ENCODE peak calls at places on chromosome 12, in six cellular contexts. One of them, this sample, is unnamed.
A peak's percentile ranks its signal among the peaks of the same experiment; 100 is the strongest.

GRCh38 chr12:100795193-100796179 is 910 bp downstream of the ANO4 start:
- DNase-seq in GM20000: no peak
- DNase-seq in fibroblast of mammary gland: no peak
- DNase-seq in omental fat pad: no peak
- DNase-seq in SK-N-SH: no peak
- DNase-seq in fibroblast of pulmonary artery: no peak
- DNase-seq in this sample: no peak

GRCh38 chr12:94147991-94148840 is at the start of gene PLXNC1:
- DNase-seq in GM20000: peak; percentile 90
- DNase-seq in fibroblast of mammary gland: peak; percentile 33
- DNase-seq in omental fat pad: no peak
- DNase-seq in SK-N-SH: peak; percentile 85
- DNase-seq in fibroblast of pulmonary artery: peak; percentile 57
- DNase-seq in this sample: no peak

GRCh38 chr12:131164096-131164872 is 210.6 kb downstream of the ADGRD1 start:
- DNase-seq in GM20000: no peak
- DNase-seq in fibroblast of mammary gland: no peak
- DNase-seq in omental fat pad: no peak
- DNase-seq in SK-N-SH: peak; percentile 48
- DNase-seq in fibroblast of pulmonary artery: no peak
- DNase-seq in this sample: no peak

GRCh38 chr12:49019435-49020317 is 1.1 kb upstream of the PRKAG1 start:
- DNase-seq in GM20000: peak; percentile 71
- DNase-seq in fibroblast of mammary gland: peak; percentile 59
- DNase-seq in omental fat pad: no peak
- DNase-seq in SK-N-SH: peak; percentile 74
- DNase-seq in fibroblast of pulmonary artery: peak; percentile 38
- DNase-seq in this sample: peak; percentile 40

GRCh38 chr12:53989227-53990113 is 4.5 kb downstream of the HOXC10 start:
- DNase-seq in GM20000: peak; percentile 80
- DNase-seq in fibroblast of mammary gland: peak; percentile 71
- DNase-seq in omental fat pad: no peak
- DNase-seq in SK-N-SH: no peak
- DNase-seq in fibroblast of pulmonary artery: peak; percentile 40
- DNase-seq in this sample: no peak

GRCh38 chr12:49055092-49055491 is 5.5 kb downstream of the KMT2D start:
- DNase-seq in GM20000: no peak
- DNase-seq in fibroblast of mammary gland: no peak
- DNase-seq in omental fat pad: no peak
- DNase-seq in SK-N-SH: no peak
- DNase-seq in fibroblast of pulmonary artery: no peak
- DNase-seq in this sample: no peak

GRCh38 chr12:6542209-6543009 is 8.1 kb downstream of the GAPDH start:
- DNase-seq in GM20000: no peak
- DNase-seq in fibroblast of mammary gland: no peak
- DNase-seq in omental fat pad: no peak
- DNase-seq in SK-N-SH: no peak
- DNase-seq in fibroblast of pulmonary artery: no peak
- DNase-seq in this sample: no peak

GRCh38 chr12:57813111-57813970 is 5.2 kb downstream of the AVIL start:
- DNase-seq in GM20000: no peak
- DNase-seq in fibroblast of mammary gland: no peak
- DNase-seq in omental fat pad: no peak
- DNase-seq in SK-N-SH: no peak
- DNase-seq in fibroblast of pulmonary artery: no peak
- DNase-seq in this sample: no peak

GRCh38 chr12:2963760-2964292 is 4.6 kb downstream of the TEAD4 start:
- DNase-seq in GM20000: no peak
- DNase-seq in fibroblast of mammary gland: peak; percentile 32
- DNase-seq in omental fat pad: no peak
- DNase-seq in SK-N-SH: no peak
- DNase-seq in fibroblast of pulmonary artery: peak; percentile 40
- DNase-seq in this sample: peak; percentile 16

GRCh38 chr12:14418526-14418925 is 53.0 kb downstream of the ATF7IP start:
- DNase-seq in GM20000: no peak
- DNase-seq in fibroblast of mammary gland: peak; percentile 61
- DNase-seq in omental fat pad: no peak
- DNase-seq in SK-N-SH: peak; percentile 27
- DNase-seq in fibroblast of pulmonary artery: peak; percentile 55
- DNase-seq in this sample: no peak
- TF ChIP-seq CTCF in GM20000: no peak
- TF ChIP-seq CTCF in fibroblast of mammary gland: peak; percentile 35
- TF ChIP-seq CTCF in omental fat pad: no peak
- TF ChIP-seq CTCF in SK-N-SH: peak; percentile 52
- TF ChIP-seq CTCF in fibroblast of pulmonary artery: peak; percentile 34
- TF ChIP-seq CTCF in this sample: peak; percentile 20

DNA sequence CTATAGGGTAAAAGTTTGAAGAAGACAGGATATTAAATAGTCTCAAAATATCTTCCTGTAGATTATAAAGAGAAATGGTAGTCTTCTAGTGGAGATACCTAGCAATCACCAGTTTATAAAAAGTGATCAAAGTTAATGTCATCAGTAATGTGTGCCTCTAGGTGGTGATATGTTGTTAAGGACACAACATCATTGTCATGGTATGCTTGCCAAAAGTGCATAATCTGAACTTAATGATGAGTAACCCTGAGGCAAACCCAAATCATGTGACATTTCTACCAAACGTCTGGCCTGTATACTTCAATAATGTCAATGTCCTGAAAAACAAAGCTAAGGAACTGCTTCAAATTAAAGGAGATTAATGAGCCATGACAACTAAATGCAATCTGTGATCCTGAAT is 214.7 kb downstream of the PHLDA1 start:
- DNase-seq in GM20000: no peak
- DNase-seq in fibroblast of mammary gland: peak; percentile 95
- DNase-seq in omental fat pad: no peak
- DNase-seq in SK-N-SH: no peak
- DNase-seq in fibroblast of pulmonary artery: peak; percentile 76
- DNase-seq in this sample: peak; percentile 80
- TF ChIP-seq CTCF in GM20000: no peak
- TF ChIP-seq CTCF in fibroblast of mammary gland: peak; percentile 24
- TF ChIP-seq CTCF in omental fat pad: no peak
- TF ChIP-seq CTCF in SK-N-SH: peak; percentile 38
- TF ChIP-seq CTCF in fibroblast of pulmonary artery: no peak
- TF ChIP-seq CTCF in this sample: no peak

DNA sequence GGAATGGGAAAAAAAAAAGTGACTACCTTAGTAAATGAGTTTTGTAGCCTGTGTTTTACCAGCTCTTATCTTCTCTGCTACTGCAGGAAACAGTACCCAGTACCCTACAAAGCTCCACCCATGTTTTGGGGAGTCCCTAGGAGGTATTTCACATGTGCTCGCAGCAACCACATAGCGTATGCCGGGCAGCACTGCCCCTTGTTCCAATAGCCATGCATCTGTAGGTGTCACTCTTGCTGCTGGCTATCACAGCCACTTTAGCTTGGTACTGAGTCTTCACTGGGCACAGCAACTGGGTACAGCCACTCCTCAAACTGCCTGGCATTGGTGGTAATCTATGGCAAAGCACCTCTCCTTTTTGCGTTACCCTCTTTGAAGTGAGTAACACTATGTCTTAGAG is 2.0 kb upstream of the MDM1 start:
- DNase-seq in GM20000: peak; percentile 18
- DNase-seq in fibroblast of mammary gland: no peak
- DNase-seq in omental fat pad: no peak
- DNase-seq in SK-N-SH: peak; percentile 19
- DNase-seq in fibroblast of pulmonary artery: no peak
- DNase-seq in this sample: no peak
- TF ChIP-seq CTCF in GM20000: no peak
- TF ChIP-seq CTCF in fibroblast of mammary gland: no peak
- TF ChIP-seq CTCF in omental fat pad: no peak
- TF ChIP-seq CTCF in SK-N-SH: no peak
- TF ChIP-seq CTCF in fibroblast of pulmonary artery: no peak
- TF ChIP-seq CTCF in this sample: peak; percentile 6

GRCh38 chr12:12010277-12011031 is 60.3 kb upstream of the BCL2L14 start:
- DNase-seq in GM20000: peak; percentile 64
- DNase-seq in fibroblast of mammary gland: peak; percentile 74
- DNase-seq in omental fat pad: peak; percentile 29
- DNase-seq in SK-N-SH: peak; percentile 59
- DNase-seq in fibroblast of pulmonary artery: peak; percentile 69
- DNase-seq in this sample: peak; percentile 44

GRCh38 chr12:12007713-12008231 is 63.0 kb upstream of the BCL2L14 start:
- DNase-seq in GM20000: no peak
- DNase-seq in fibroblast of mammary gland: no peak
- DNase-seq in omental fat pad: no peak
- DNase-seq in SK-N-SH: no peak
- DNase-seq in fibroblast of pulmonary artery: no peak
- DNase-seq in this sample: no peak

GRCh38 chr12:12007001-12007712 is 63.6 kb upstream of the BCL2L14 start:
- DNase-seq in GM20000: peak; percentile 50
- DNase-seq in fibroblast of mammary gland: peak; percentile 73
- DNase-seq in omental fat pad: no peak
- DNase-seq in SK-N-SH: no peak
- DNase-seq in fibroblast of pulmonary artery: no peak
- DNase-seq in this sample: peak; percentile 82

GRCh38 chr12:12008931-12009611 is 61.7 kb upstream of the BCL2L14 start:
- DNase-seq in GM20000: no peak
- DNase-seq in fibroblast of mammary gland: peak; percentile 30
- DNase-seq in omental fat pad: no peak
- DNase-seq in SK-N-SH: no peak
- DNase-seq in fibroblast of pulmonary artery: peak; percentile 33
- DNase-seq in this sample: peak; percentile 43

GRCh38 chr12:12008232-12008850 is 62.4 kb upstream of the BCL2L14 start:
- DNase-seq in GM20000: no peak
- DNase-seq in fibroblast of mammary gland: no peak
- DNase-seq in omental fat pad: no peak
- DNase-seq in SK-N-SH: no peak
- DNase-seq in fibroblast of pulmonary artery: no peak
- DNase-seq in this sample: no peak
- TF ChIP-seq CTCF in GM20000: peak; percentile 49
- TF ChIP-seq CTCF in fibroblast of mammary gland: peak; percentile 36
- TF ChIP-seq CTCF in omental fat pad: no peak
- TF ChIP-seq CTCF in SK-N-SH: peak; percentile 51
- TF ChIP-seq CTCF in fibroblast of pulmonary artery: peak; percentile 15
- TF ChIP-seq CTCF in this sample: peak; percentile 65

GRCh38 chr12:89418228-89418910 is 66.1 kb upstream of the DUSP6 start:
- DNase-seq in GM20000: no peak
- DNase-seq in fibroblast of mammary gland: no peak
- DNase-seq in omental fat pad: no peak
- DNase-seq in SK-N-SH: no peak
- DNase-seq in fibroblast of pulmonary artery: no peak
- DNase-seq in this sample: no peak

GRCh38 chr12:89424846-89425245 is 72.5 kb upstream of the DUSP6 start:
- DNase-seq in GM20000: no peak
- DNase-seq in fibroblast of mammary gland: no peak
- DNase-seq in omental fat pad: no peak
- DNase-seq in SK-N-SH: no peak
- DNase-seq in fibroblast of pulmonary artery: no peak
- DNase-seq in this sample: no peak

GRCh38 chr12:89417246-89417977 is 65.1 kb upstream of the DUSP6 start:
- DNase-seq in GM20000: no peak
- DNase-seq in fibroblast of mammary gland: peak; percentile 42
- DNase-seq in omental fat pad: no peak
- DNase-seq in SK-N-SH: no peak
- DNase-seq in fibroblast of pulmonary artery: peak; percentile 45
- DNase-seq in this sample: peak; percentile 4

GRCh38 chr12:89424394-89424793 is 72.1 kb upstream of the DUSP6 start:
- DNase-seq in GM20000: no peak
- DNase-seq in fibroblast of mammary gland: no peak
- DNase-seq in omental fat pad: no peak
- DNase-seq in SK-N-SH: no peak
- DNase-seq in fibroblast of pulmonary artery: no peak
- DNase-seq in this sample: no peak

DNA sequence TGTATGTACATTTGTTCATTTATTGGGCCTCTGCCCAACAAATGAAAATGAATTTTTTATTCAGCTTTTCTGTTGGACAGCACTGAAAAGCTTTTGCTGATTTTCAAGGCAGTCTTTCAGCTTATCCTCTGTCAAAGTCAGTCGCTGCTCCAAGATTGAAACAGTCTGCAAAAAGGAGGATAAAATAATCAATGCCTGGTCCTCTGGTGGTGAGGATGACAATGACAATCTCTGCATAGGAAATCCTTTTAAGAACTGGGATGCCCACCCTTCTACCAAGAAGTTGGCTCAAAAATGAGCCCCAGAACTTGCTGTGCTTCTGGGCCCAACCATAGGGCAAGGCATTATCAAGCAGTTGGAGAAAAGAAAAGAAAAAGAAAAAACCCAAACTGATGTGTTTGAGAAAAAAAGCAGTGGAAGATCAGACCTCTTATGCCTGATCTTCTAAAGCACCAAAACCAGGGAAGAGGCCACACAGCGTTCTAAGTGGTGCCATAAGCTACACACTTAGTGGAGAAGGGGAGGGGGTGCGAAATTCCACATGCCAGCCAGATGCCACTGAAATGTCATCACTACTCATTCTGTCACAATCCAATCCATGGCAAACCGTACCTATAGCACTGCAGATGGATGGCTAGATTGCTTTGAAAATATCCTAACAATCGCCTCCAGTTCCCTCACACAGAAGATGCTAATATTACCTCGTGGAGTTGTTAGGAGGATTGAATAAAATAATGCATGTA is 69.0 kb upstream of the DUSP6 start:
- DNase-seq in GM20000: no peak
- DNase-seq in fibroblast of mammary gland: no peak
- DNase-seq in omental fat pad: no peak
- DNase-seq in SK-N-SH: no peak
- DNase-seq in fibroblast of pulmonary artery: no peak
- DNase-seq in this sample: no peak
- TF ChIP-seq CTCF in GM20000: no peak
- TF ChIP-seq CTCF in fibroblast of mammary gland: peak; percentile 15
- TF ChIP-seq CTCF in omental fat pad: no peak
- TF ChIP-seq CTCF in SK-N-SH: peak; percentile 32
- TF ChIP-seq CTCF in fibroblast of pulmonary artery: no peak
- TF ChIP-seq CTCF in this sample: peak; percentile 36

GRCh38 chr12:130118181-130118580 is 44.1 kb upstream of the FZD10 start:
- DNase-seq in GM20000: no peak
- DNase-seq in fibroblast of mammary gland: no peak
- DNase-seq in omental fat pad: no peak
- DNase-seq in SK-N-SH: no peak
- DNase-seq in fibroblast of pulmonary artery: no peak
- DNase-seq in this sample: no peak

GRCh38 chr12:130114952-130115351 is 47.3 kb upstream of the FZD10 start:
- DNase-seq in GM20000: no peak
- DNase-seq in fibroblast of mammary gland: no peak
- DNase-seq in omental fat pad: no peak
- DNase-seq in SK-N-SH: no peak
- DNase-seq in fibroblast of pulmonary artery: no peak
- DNase-seq in this sample: no peak

GRCh38 chr12:130117256-130117655 is 45.0 kb upstream of the FZD10 start:
- DNase-seq in GM20000: no peak
- DNase-seq in fibroblast of mammary gland: no peak
- DNase-seq in omental fat pad: no peak
- DNase-seq in SK-N-SH: no peak
- DNase-seq in fibroblast of pulmonary artery: no peak
- DNase-seq in this sample: no peak

GRCh38 chr12:130116791-130117190 is 45.5 kb upstream of the FZD10 start:
- DNase-seq in GM20000: no peak
- DNase-seq in fibroblast of mammary gland: no peak
- DNase-seq in omental fat pad: no peak
- DNase-seq in SK-N-SH: no peak
- DNase-seq in fibroblast of pulmonary artery: no peak
- DNase-seq in this sample: no peak

GRCh38 chr12:130115646-130116045 is 46.6 kb upstream of the FZD10 start:
- DNase-seq in GM20000: no peak
- DNase-seq in fibroblast of mammary gland: no peak
- DNase-seq in omental fat pad: no peak
- DNase-seq in SK-N-SH: no peak
- DNase-seq in fibroblast of pulmonary artery: no peak
- DNase-seq in this sample: no peak
- TF ChIP-seq CTCF in GM20000: no peak
- TF ChIP-seq CTCF in fibroblast of mammary gland: no peak
- TF ChIP-seq CTCF in omental fat pad: no peak
- TF ChIP-seq CTCF in SK-N-SH: no peak
- TF ChIP-seq CTCF in fibroblast of pulmonary artery: no peak
- TF ChIP-seq CTCF in this sample: no peak

This sample was measured in brain microvascular endothelial cell.